ENCODE peak calls at places on chromosomes 7 and 10, in ten cellular contexts. One of them, this sample, is unnamed.
A peak's percentile ranks its signal among the peaks of the same experiment; 100 is the strongest.

GRCh38 chr7:98617051-98617959 is at the start of gene NPTX2:
- DNase-seq in foreskin keratinocyte: no peak
- DNase-seq in A549: no peak
- DNase-seq in tibial artery: peak; percentile 76
- DNase-seq in CD8-positive, alpha-beta T cell: no peak
- DNase-seq in spleen: no peak
- DNase-seq in adrenal gland: peak; percentile 80
- DNase-seq in left lung: no peak
- DNase-seq in IMR-90: no peak
- DNase-seq in body of pancreas: peak; percentile 87
- DNase-seq in this sample: peak; percentile 87

GRCh38 chr7:105244594-105244993 is 144.1 kb downstream of the SRPK2 start:
- DNase-seq in IMR-90: no peak
- DNase-seq in tibial artery: no peak
- DNase-seq in body of pancreas: no peak
- DNase-seq in A549: no peak
- DNase-seq in foreskin keratinocyte: no peak
- DNase-seq in adrenal gland: peak; percentile 58
- DNase-seq in spleen: no peak
- DNase-seq in left lung: no peak
- DNase-seq in CD8-positive, alpha-beta T cell: no peak
- DNase-seq in this sample: no peak

GRCh38 chr7:6252310-6252709 is 20.1 kb downstream of the CYTH3 start:
- DNase-seq in tibial artery: no peak
- DNase-seq in body of pancreas: no peak
- DNase-seq in left lung: no peak
- DNase-seq in spleen: no peak
- DNase-seq in A549: no peak
- DNase-seq in CD8-positive, alpha-beta T cell: no peak
- DNase-seq in foreskin keratinocyte: peak; percentile 86
- DNase-seq in adrenal gland: no peak
- DNase-seq in IMR-90: peak; percentile 48
- DNase-seq in this sample: no peak

GRCh38 chr10:65950075-65950474 is 975.8 kb upstream of the LRRTM3 start:
- DNase-seq in spleen: no peak
- DNase-seq in adrenal gland: no peak
- DNase-seq in body of pancreas: no peak
- DNase-seq in IMR-90: no peak
- DNase-seq in CD8-positive, alpha-beta T cell: no peak
- DNase-seq in left lung: no peak
- DNase-seq in tibial artery: no peak
- DNase-seq in foreskin keratinocyte: peak; percentile 72
- DNase-seq in A549: no peak
- DNase-seq in this sample: no peak

GRCh38 chr7:16794990-16795389 is 9.8 kb downstream of the AGR2 start:
- DNase-seq in foreskin keratinocyte: no peak
- DNase-seq in left lung: no peak
- DNase-seq in IMR-90: no peak
- DNase-seq in tibial artery: no peak
- DNase-seq in A549: no peak
- DNase-seq in CD8-positive, alpha-beta T cell: no peak
- DNase-seq in spleen: no peak
- DNase-seq in adrenal gland: no peak
- DNase-seq in body of pancreas: no peak
- DNase-seq in this sample: no peak

GRCh38 chr7:47587389-47587788 is 5.5 kb upstream of the TNS3 start:
- DNase-seq in spleen: no peak
- DNase-seq in foreskin keratinocyte: no peak
- DNase-seq in tibial artery: peak; percentile 88
- DNase-seq in CD8-positive, alpha-beta T cell: no peak
- DNase-seq in IMR-90: no peak
- DNase-seq in left lung: peak; percentile 77
- DNase-seq in adrenal gland: no peak
- DNase-seq in body of pancreas: peak; percentile 70
- DNase-seq in A549: no peak
- DNase-seq in this sample: no peak

GRCh38 chr7:24701899-24702235 is 55.4 kb downstream of the GSDME start:
- DNase-seq in tibial artery: no peak
- DNase-seq in CD8-positive, alpha-beta T cell: no peak
- DNase-seq in A549: no peak
- DNase-seq in spleen: no peak
- DNase-seq in adrenal gland: no peak
- DNase-seq in left lung: no peak
- DNase-seq in body of pancreas: no peak
- DNase-seq in IMR-90: no peak
- DNase-seq in foreskin keratinocyte: no peak
- DNase-seq in this sample: no peak

GRCh38 chr10:3028444-3028843 is 38.9 kb upstream of the PFKP start:
- DNase-seq in adrenal gland: no peak
- DNase-seq in tibial artery: no peak
- DNase-seq in foreskin keratinocyte: no peak
- DNase-seq in left lung: no peak
- DNase-seq in spleen: no peak
- DNase-seq in A549: no peak
- DNase-seq in IMR-90: no peak
- DNase-seq in CD8-positive, alpha-beta T cell: no peak
- DNase-seq in body of pancreas: no peak
- DNase-seq in this sample: no peak

GRCh38 chr7:44709945-44710596 is 38.6 kb upstream of the ZMIZ2 start:
- DNase-seq in IMR-90: no peak
- DNase-seq in left lung: no peak
- DNase-seq in CD8-positive, alpha-beta T cell: no peak
- DNase-seq in spleen: peak; percentile 27
- DNase-seq in adrenal gland: no peak
- DNase-seq in tibial artery: no peak
- DNase-seq in A549: no peak
- DNase-seq in foreskin keratinocyte: no peak
- DNase-seq in body of pancreas: no peak
- DNase-seq in this sample: no peak

GRCh38 chr10:110872145-110872983 is 636 bp downstream of the PDCD4 start:
- DNase-seq in tibial artery: peak; percentile 86
- DNase-seq in body of pancreas: peak; percentile 80
- DNase-seq in IMR-90: peak; percentile 81
- DNase-seq in left lung: peak; percentile 78
- DNase-seq in adrenal gland: peak; percentile 92
- DNase-seq in foreskin keratinocyte: peak; percentile 69
- DNase-seq in A549: peak; percentile 24
- DNase-seq in spleen: peak; percentile 97
- DNase-seq in CD8-positive, alpha-beta T cell: peak; percentile 58
- DNase-seq in this sample: peak; percentile 76

GRCh38 chr10:110871236-110872084 is at the start of gene PDCD4:
- DNase-seq in tibial artery: peak; percentile 100
- DNase-seq in IMR-90: peak; percentile 96
- DNase-seq in A549: peak; percentile 80
- DNase-seq in spleen: peak; percentile 98
- DNase-seq in foreskin keratinocyte: peak; percentile 90
- DNase-seq in adrenal gland: peak; percentile 100
- DNase-seq in body of pancreas: peak; percentile 100
- DNase-seq in CD8-positive, alpha-beta T cell: peak; percentile 90
- DNase-seq in left lung: peak; percentile 100
- DNase-seq in this sample: peak; percentile 99

GRCh38 chr10:110872984-110873569 is 1.3 kb downstream of the PDCD4 start:
- DNase-seq in adrenal gland: no peak
- DNase-seq in CD8-positive, alpha-beta T cell: no peak
- DNase-seq in A549: no peak
- DNase-seq in left lung: no peak
- DNase-seq in foreskin keratinocyte: no peak
- DNase-seq in body of pancreas: no peak
- DNase-seq in IMR-90: no peak
- DNase-seq in tibial artery: no peak
- DNase-seq in spleen: no peak
- DNase-seq in this sample: no peak

GRCh38 chr10:110868981-110869380 is 2.7 kb upstream of the PDCD4 start:
- DNase-seq in adrenal gland: no peak
- DNase-seq in body of pancreas: no peak
- DNase-seq in IMR-90: no peak
- DNase-seq in tibial artery: no peak
- DNase-seq in A549: no peak
- DNase-seq in spleen: no peak
- DNase-seq in CD8-positive, alpha-beta T cell: peak; percentile 52
- DNase-seq in foreskin keratinocyte: no peak
- DNase-seq in left lung: no peak
- DNase-seq in this sample: no peak

GRCh38 chr10:110870823-110871235 is 899 bp upstream of the PDCD4 start:
- DNase-seq in adrenal gland: no peak
- DNase-seq in IMR-90: no peak
- DNase-seq in foreskin keratinocyte: no peak
- DNase-seq in tibial artery: peak; percentile 67
- DNase-seq in body of pancreas: peak; percentile 39
- DNase-seq in CD8-positive, alpha-beta T cell: no peak
- DNase-seq in spleen: no peak
- DNase-seq in A549: no peak
- DNase-seq in left lung: no peak
- DNase-seq in this sample: no peak
- H3K4me1 ChIP-seq in adrenal gland: peaks cover 17% of the 10 kb centered on the region
- H3K4me1 ChIP-seq in IMR-90: peaks cover 4% of the 10 kb centered on the region
- H3K4me1 ChIP-seq in foreskin keratinocyte: peaks cover 6% of the 10 kb centered on the region
- H3K4me1 ChIP-seq in tibial artery: peaks cover 14% of the 10 kb centered on the region
- H3K4me1 ChIP-seq in body of pancreas: peaks cover 59% of the 10 kb centered on the region
- H3K4me1 ChIP-seq in CD8-positive, alpha-beta T cell: peaks cover 72% of the 10 kb centered on the region
- H3K4me1 ChIP-seq in spleen: peaks cover 55% of the 10 kb centered on the region
- H3K4me1 ChIP-seq in A549: peaks cover 38% of the 10 kb centered on the region
- H3K4me1 ChIP-seq in left lung: peaks cover 9% of the 10 kb centered on the region
- H3K4me1 ChIP-seq in this sample: peaks cover 37% of the 10 kb centered on the region

GRCh38 chr7:37409456-37409855 is 39.2 kb downstream of the ELMO1 start:
- DNase-seq in spleen: no peak
- DNase-seq in tibial artery: no peak
- DNase-seq in A549: no peak
- DNase-seq in foreskin keratinocyte: no peak
- DNase-seq in body of pancreas: no peak
- DNase-seq in left lung: no peak
- DNase-seq in CD8-positive, alpha-beta T cell: no peak
- DNase-seq in IMR-90: no peak
- DNase-seq in adrenal gland: no peak
- DNase-seq in this sample: no peak
- H3K27ac ChIP-seq in spleen: peak overlapping the region; percentile 67
- H3K27ac ChIP-seq in tibial artery: no peak overlapping the region
- H3K27ac ChIP-seq in A549: no peak overlapping the region
- H3K27ac ChIP-seq in foreskin keratinocyte: no peak overlapping the region
- H3K27ac ChIP-seq in body of pancreas: no peak overlapping the region
- H3K27ac ChIP-seq in left lung: peak overlapping the region; percentile 63
- H3K27ac ChIP-seq in CD8-positive, alpha-beta T cell: no peak overlapping the region
- H3K27ac ChIP-seq in IMR-90: no peak overlapping the region
- H3K27ac ChIP-seq in adrenal gland: no peak overlapping the region
- H3K27ac ChIP-seq in this sample: no peak overlapping the region

GRCh38 chr10:14583967-14584366 is 190.7 kb downstream of the FAM107B start:
- DNase-seq in A549: no peak
- DNase-seq in adrenal gland: no peak
- DNase-seq in body of pancreas: no peak
- DNase-seq in tibial artery: no peak
- DNase-seq in foreskin keratinocyte: no peak
- DNase-seq in IMR-90: no peak
- DNase-seq in left lung: no peak
- DNase-seq in CD8-positive, alpha-beta T cell: no peak
- DNase-seq in spleen: no peak
- DNase-seq in this sample: no peak
- H3K4me1 ChIP-seq in A549: peaks cover 88% of the 10 kb centered on the region
- H3K4me1 ChIP-seq in adrenal gland: peaks cover 9% of the 10 kb centered on the region
- H3K4me1 ChIP-seq in body of pancreas: peaks cover 74% of the 10 kb centered on the region
- H3K4me1 ChIP-seq in tibial artery: peaks cover 21% of the 10 kb centered on the region
- H3K4me1 ChIP-seq in foreskin keratinocyte: peaks cover 6% of the 10 kb centered on the region
- H3K4me1 ChIP-seq in IMR-90: peaks cover 34% of the 10 kb centered on the region
- H3K4me1 ChIP-seq in left lung: peaks cover 9% of the 10 kb centered on the region
- H3K4me1 ChIP-seq in CD8-positive, alpha-beta T cell: peaks cover 95% of the 10 kb centered on the region
- H3K4me1 ChIP-seq in spleen: peaks cover 20% of the 10 kb centered on the region
- H3K4me1 ChIP-seq in this sample: peaks cover 46% of the 10 kb centered on the region

GRCh38 chr10:64535131-64535867 is 1014.1 kb downstream of the REEP3 start:
- DNase-seq in adrenal gland: no peak
- DNase-seq in IMR-90: no peak
- DNase-seq in left lung: no peak
- DNase-seq in CD8-positive, alpha-beta T cell: no peak
- DNase-seq in foreskin keratinocyte: no peak
- DNase-seq in spleen: no peak
- DNase-seq in tibial artery: no peak
- DNase-seq in body of pancreas: no peak
- DNase-seq in A549: no peak
- DNase-seq in this sample: no peak

GRCh38 chr10:64537931-64538330 is 1016.7 kb downstream of the REEP3 start:
- DNase-seq in tibial artery: no peak
- DNase-seq in body of pancreas: no peak
- DNase-seq in spleen: no peak
- DNase-seq in foreskin keratinocyte: no peak
- DNase-seq in CD8-positive, alpha-beta T cell: no peak
- DNase-seq in A549: no peak
- DNase-seq in IMR-90: no peak
- DNase-seq in adrenal gland: no peak
- DNase-seq in left lung: no peak
- DNase-seq in this sample: no peak

GRCh38 chr10:64537112-64537511 is 1015.9 kb downstream of the REEP3 start:
- DNase-seq in spleen: no peak
- DNase-seq in A549: no peak
- DNase-seq in foreskin keratinocyte: no peak
- DNase-seq in IMR-90: no peak
- DNase-seq in tibial artery: no peak
- DNase-seq in CD8-positive, alpha-beta T cell: no peak
- DNase-seq in adrenal gland: no peak
- DNase-seq in left lung: no peak
- DNase-seq in body of pancreas: no peak
- DNase-seq in this sample: no peak

GRCh38 chr10:64529003-64529350 is 1007.8 kb downstream of the REEP3 start:
- DNase-seq in tibial artery: no peak
- DNase-seq in CD8-positive, alpha-beta T cell: no peak
- DNase-seq in body of pancreas: no peak
- DNase-seq in left lung: no peak
- DNase-seq in spleen: no peak
- DNase-seq in A549: no peak
- DNase-seq in foreskin keratinocyte: no peak
- DNase-seq in adrenal gland: no peak
- DNase-seq in IMR-90: no peak
- DNase-seq in this sample: no peak

DNA sequence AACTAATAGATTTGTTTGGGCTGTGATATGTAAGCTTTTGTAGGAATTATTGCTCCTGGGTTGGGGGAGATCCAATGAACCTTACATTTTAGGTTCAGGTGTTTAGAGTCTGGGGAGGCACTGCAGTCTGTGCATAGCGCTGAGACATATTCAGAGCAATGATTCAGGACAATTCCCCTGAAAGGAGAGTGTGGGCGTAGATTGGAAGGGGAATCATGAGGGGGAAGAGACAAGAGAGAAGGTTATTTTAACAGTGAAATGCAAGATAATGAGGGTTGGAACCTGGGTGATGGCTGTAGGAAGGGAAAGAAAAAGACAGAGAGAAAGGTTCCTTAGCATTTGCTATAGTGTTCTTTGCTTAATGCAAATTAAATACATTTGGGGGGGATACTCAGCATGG is 1013.4 kb downstream of the REEP3 start:
- DNase-seq in left lung: no peak
- DNase-seq in IMR-90: no peak
- DNase-seq in adrenal gland: no peak
- DNase-seq in A549: no peak
- DNase-seq in spleen: no peak
- DNase-seq in body of pancreas: no peak
- DNase-seq in foreskin keratinocyte: no peak
- DNase-seq in CD8-positive, alpha-beta T cell: no peak
- DNase-seq in tibial artery: no peak
- DNase-seq in this sample: no peak
- H3K27ac ChIP-seq in left lung: no peak overlapping the region
- H3K27ac ChIP-seq in IMR-90: no peak overlapping the region
- H3K27ac ChIP-seq in adrenal gland: no peak overlapping the region
- H3K27ac ChIP-seq in A549: no peak overlapping the region
- H3K27ac ChIP-seq in spleen: no peak overlapping the region
- H3K27ac ChIP-seq in body of pancreas: no peak overlapping the region
- H3K27ac ChIP-seq in foreskin keratinocyte: no peak overlapping the region
- H3K27ac ChIP-seq in CD8-positive, alpha-beta T cell: no peak overlapping the region
- H3K27ac ChIP-seq in tibial artery: no peak overlapping the region
- H3K27ac ChIP-seq in this sample: no peak overlapping the region